ENCODE peak calls at places on chromosomes 4 and X, in seven cellular contexts. One of them, this sample, is unnamed. For H3K79me2, the result is how much of the 10 kb centered on the place peaks cover.

GRCh38 chr4:2907706-2908293 is 55.4 kb downstream of the NOP14 start:
- DNase-seq in neural progenitor cell: no peak
- DNase-seq in MM.1S: no peak
- DNase-seq in PC-3: peak
- DNase-seq in HCT116: no peak
- DNase-seq in hepatocyte: peak
- DNase-seq in GM23338: no peak
- DNase-seq in this sample: no peak

GRCh38 chrX:135437867-135438733 is 16.4 kb downstream of the SMIM10L2A start:
- DNase-seq in neural progenitor cell: no peak
- DNase-seq in MM.1S: no peak
- DNase-seq in PC-3: peak
- DNase-seq in HCT116: no peak
- DNase-seq in hepatocyte: no peak
- DNase-seq in GM23338: peak
- DNase-seq in this sample: no peak

GRCh38 chr4:11252149-11252548 is 176.5 kb downstream of the HS3ST1 start:
- DNase-seq in neural progenitor cell: peak
- DNase-seq in MM.1S: no peak
- DNase-seq in PC-3: no peak
- DNase-seq in HCT116: no peak
- DNase-seq in hepatocyte: no peak
- DNase-seq in GM23338: peak
- DNase-seq in this sample: no peak

GRCh38 chr4:3511187-3511586 is 21.0 kb downstream of the LRPAP1 start:
- DNase-seq in neural progenitor cell: no peak
- DNase-seq in MM.1S: no peak
- DNase-seq in PC-3: no peak
- DNase-seq in HCT116: no peak
- DNase-seq in hepatocyte: no peak
- DNase-seq in GM23338: no peak
- DNase-seq in this sample: no peak

GRCh38 chr4:92599044-92599443 is 295.3 kb downstream of the GRID2 start:
- DNase-seq in neural progenitor cell: no peak
- DNase-seq in MM.1S: no peak
- DNase-seq in PC-3: peak
- DNase-seq in HCT116: no peak
- DNase-seq in hepatocyte: no peak
- DNase-seq in GM23338: no peak
- DNase-seq in this sample: no peak

GRCh38 chrX:39367429-39367828 is 566.2 kb downstream of the MID1IP1 start:
- DNase-seq in neural progenitor cell: no peak
- DNase-seq in MM.1S: no peak
- DNase-seq in PC-3: no peak
- DNase-seq in HCT116: no peak
- DNase-seq in hepatocyte: peak
- DNase-seq in GM23338: no peak
- DNase-seq in this sample: no peak

GRCh38 chr4:123248260-123248659 is 148.3 kb upstream of the SPRY1 start:
- DNase-seq in neural progenitor cell: no peak
- DNase-seq in MM.1S: no peak
- DNase-seq in PC-3: no peak
- DNase-seq in HCT116: no peak
- DNase-seq in hepatocyte: no peak
- DNase-seq in GM23338: no peak
- DNase-seq in this sample: peak

GRCh38 chr4:10157478-10158354 is 41.1 kb upstream of the WDR1 start:
- DNase-seq in neural progenitor cell: peak
- DNase-seq in MM.1S: peak
- DNase-seq in PC-3: peak
- DNase-seq in HCT116: peak
- DNase-seq in hepatocyte: peak
- DNase-seq in GM23338: peak
- DNase-seq in this sample: peak

GRCh38 chr4:1021386-1022050 is 10.1 kb downstream of the FGFRL1 start:
- DNase-seq in neural progenitor cell: no peak
- DNase-seq in MM.1S: no peak
- DNase-seq in PC-3: no peak
- DNase-seq in HCT116: no peak
- DNase-seq in hepatocyte: no peak
- DNase-seq in GM23338: no peak
- DNase-seq in this sample: no peak

GRCh38 chr4:77852892-77853495 is 9.6 kb upstream of the MRPL1 start:
- DNase-seq in neural progenitor cell: no peak
- DNase-seq in MM.1S: no peak
- DNase-seq in PC-3: no peak
- DNase-seq in HCT116: no peak
- DNase-seq in hepatocyte: no peak
- DNase-seq in GM23338: no peak
- DNase-seq in this sample: no peak

GRCh38 chrX:94751611-94752010 is 1077.6 kb downstream of the FAM133A start:
- DNase-seq in neural progenitor cell: peak
- DNase-seq in MM.1S: no peak
- DNase-seq in PC-3: no peak
- DNase-seq in HCT116: no peak
- DNase-seq in hepatocyte: no peak
- DNase-seq in GM23338: peak
- DNase-seq in this sample: no peak

GRCh38 chr4:186792994-186793393 is 69.3 kb upstream of the FAT1 start:
- DNase-seq in neural progenitor cell: no peak
- DNase-seq in MM.1S: peak
- DNase-seq in PC-3: no peak
- DNase-seq in HCT116: no peak
- DNase-seq in hepatocyte: no peak
- DNase-seq in GM23338: no peak
- DNase-seq in this sample: peak

GRCh38 chrX:46140272-46140671 is 404.9 kb downstream of the ZNF674 start:
- DNase-seq in neural progenitor cell: no peak
- DNase-seq in MM.1S: no peak
- DNase-seq in PC-3: no peak
- DNase-seq in HCT116: no peak
- DNase-seq in hepatocyte: no peak
- DNase-seq in GM23338: no peak
- DNase-seq in this sample: peak

GRCh38 chr4:52037730-52038108 is 380 bp downstream of the SGCB start:
- DNase-seq in neural progenitor cell: peak
- DNase-seq in MM.1S: peak
- DNase-seq in PC-3: peak
- DNase-seq in HCT116: no peak
- DNase-seq in hepatocyte: no peak
- DNase-seq in GM23338: peak
- DNase-seq in this sample: peak

GRCh38 chrX:118973389-118974087 is 880 bp upstream of the LONRF3 start:
- DNase-seq in neural progenitor cell: peak
- DNase-seq in MM.1S: no peak
- DNase-seq in PC-3: peak
- DNase-seq in HCT116: no peak
- DNase-seq in hepatocyte: no peak
- DNase-seq in GM23338: no peak
- DNase-seq in this sample: peak
- TF ChIP-seq EZH2 in neural progenitor cell: peak
- TF ChIP-seq EZH2 in MM.1S: no peak
- TF ChIP-seq EZH2 in PC-3: no peak
- TF ChIP-seq EZH2 in HCT116: no peak
- TF ChIP-seq EZH2 in hepatocyte: no peak
- TF ChIP-seq EZH2 in GM23338: peak
- TF ChIP-seq EZH2 in this sample: no peak

DNA sequence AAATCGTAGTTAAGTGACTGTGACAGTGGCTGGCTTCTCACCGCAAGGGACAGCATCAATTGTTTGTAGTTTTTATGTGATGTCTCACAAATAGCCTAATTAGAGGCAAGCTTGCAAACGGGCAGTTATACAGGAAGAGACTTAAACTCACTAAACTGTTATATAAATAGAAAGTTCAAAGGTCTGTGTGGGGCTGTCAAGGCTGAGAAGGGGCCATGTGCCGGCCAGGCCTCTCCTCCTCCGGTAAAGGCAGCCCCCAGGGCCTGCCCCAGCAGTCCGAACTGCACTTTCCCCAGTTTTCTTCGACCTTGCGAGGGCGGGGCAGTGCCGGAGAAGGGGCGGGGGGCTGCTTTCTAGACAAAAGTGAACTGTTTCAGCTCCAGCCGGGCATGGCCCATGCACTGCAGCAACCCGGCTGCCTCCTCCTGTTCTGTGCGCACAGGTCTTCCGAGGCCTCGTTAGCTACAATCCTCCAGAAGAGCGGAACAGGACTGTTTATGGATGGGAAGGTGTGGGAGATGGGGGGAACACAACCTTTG is 4.1 kb downstream of the AFF2 start:
- DNase-seq in neural progenitor cell: peak
- DNase-seq in MM.1S: no peak
- DNase-seq in PC-3: no peak
- DNase-seq in HCT116: no peak
- DNase-seq in hepatocyte: no peak
- DNase-seq in GM23338: peak
- DNase-seq in this sample: no peak
- H3K79me2 ChIP-seq in neural progenitor cell: under half
- H3K79me2 ChIP-seq in MM.1S: under half
- H3K79me2 ChIP-seq in PC-3: under half
- H3K79me2 ChIP-seq in HCT116: under half
- H3K79me2 ChIP-seq in hepatocyte: under half
- H3K79me2 ChIP-seq in GM23338: under half
- H3K79me2 ChIP-seq in this sample: under half

DNA sequence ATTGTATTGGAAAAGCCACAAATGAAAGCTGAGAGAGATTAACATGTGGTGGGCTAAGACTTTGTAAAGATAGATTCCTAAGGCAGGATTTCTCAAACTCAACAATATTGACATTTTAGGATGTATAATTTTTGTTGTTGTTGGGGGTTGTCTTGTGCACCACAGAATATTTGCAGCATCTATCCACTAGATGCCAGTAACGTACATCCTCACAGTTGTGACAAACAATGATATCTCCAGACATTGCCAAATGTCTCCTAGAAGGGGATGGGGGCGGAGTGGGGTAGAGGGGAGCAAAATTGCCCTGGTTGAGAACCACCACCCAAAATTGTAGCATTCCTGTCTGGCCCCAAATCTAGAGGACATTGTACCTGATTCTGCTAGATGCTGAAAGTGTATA is 14.7 kb upstream of the CBR4 start:
- DNase-seq in neural progenitor cell: peak
- DNase-seq in MM.1S: peak
- DNase-seq in PC-3: peak
- DNase-seq in HCT116: peak
- DNase-seq in hepatocyte: peak
- DNase-seq in GM23338: peak
- DNase-seq in this sample: peak
- TF ChIP-seq EZH2phosphoT487 in neural progenitor cell: no peak
- TF ChIP-seq EZH2phosphoT487 in MM.1S: no peak
- TF ChIP-seq EZH2phosphoT487 in PC-3: no peak
- TF ChIP-seq EZH2phosphoT487 in HCT116: no peak
- TF ChIP-seq EZH2phosphoT487 in hepatocyte: no peak
- TF ChIP-seq EZH2phosphoT487 in GM23338: no peak
- TF ChIP-seq EZH2phosphoT487 in this sample: no peak

DNA sequence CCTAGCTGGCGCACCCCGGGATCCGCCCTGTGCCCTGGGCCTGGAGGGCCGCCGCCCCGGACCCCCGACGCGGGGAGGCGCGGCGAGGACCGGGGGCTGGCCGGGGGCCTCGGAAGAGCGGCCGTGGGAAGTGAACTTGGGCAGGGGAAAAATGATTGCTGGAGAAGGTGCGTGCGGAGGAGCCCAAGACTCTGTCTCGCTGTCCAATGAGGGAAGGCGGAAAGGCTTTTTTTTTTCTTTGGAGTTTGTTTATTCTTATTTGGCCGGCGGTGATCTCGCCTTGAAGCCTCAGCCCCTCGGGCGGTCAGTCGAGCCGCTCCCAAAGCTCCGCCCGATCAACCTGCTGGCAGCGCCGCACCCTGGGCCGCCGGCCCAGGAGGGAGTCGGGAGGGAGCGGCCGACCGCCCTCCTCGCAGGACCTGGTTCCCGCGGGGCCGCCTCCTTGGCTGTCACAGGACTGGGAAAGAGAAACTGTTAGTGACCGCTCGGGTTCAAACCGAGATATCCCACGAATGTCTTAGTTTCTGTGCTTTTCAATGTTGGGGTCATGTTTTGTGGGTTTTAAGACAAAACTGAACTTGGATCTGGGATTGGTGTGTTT is 2.5 kb downstream of the CPEB2 start:
- DNase-seq in neural progenitor cell: peak
- DNase-seq in MM.1S: peak
- DNase-seq in PC-3: peak
- DNase-seq in HCT116: no peak
- DNase-seq in hepatocyte: peak
- DNase-seq in GM23338: peak
- DNase-seq in this sample: peak
- TF ChIP-seq EZH2 in neural progenitor cell: peak
- TF ChIP-seq EZH2 in MM.1S: no peak
- TF ChIP-seq EZH2 in PC-3: no peak
- TF ChIP-seq EZH2 in HCT116: no peak
- TF ChIP-seq EZH2 in hepatocyte: no peak
- TF ChIP-seq EZH2 in GM23338: no peak
- TF ChIP-seq EZH2 in this sample: no peak

DNA sequence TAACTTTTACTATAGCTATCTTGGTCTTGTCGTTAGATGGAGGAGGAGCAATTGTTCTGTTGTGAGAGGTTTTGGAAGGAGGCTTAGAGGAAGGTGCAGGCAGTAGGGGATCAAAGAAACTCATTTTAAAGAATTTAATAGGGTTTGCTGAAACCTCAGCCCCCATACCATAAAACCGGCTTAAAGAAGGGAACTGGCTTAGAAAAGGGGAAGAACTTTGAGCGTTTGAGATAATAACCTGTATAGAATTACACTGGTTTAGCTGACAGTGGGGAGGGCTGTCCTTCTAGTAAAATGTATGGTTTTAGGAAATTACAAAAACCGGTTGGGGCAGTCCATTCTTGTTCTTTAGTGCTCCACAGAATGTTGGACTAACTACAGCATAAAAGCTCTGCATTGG is 128.1 kb downstream of the KDM6A start:
- DNase-seq in neural progenitor cell: no peak
- DNase-seq in MM.1S: no peak
- DNase-seq in PC-3: peak
- DNase-seq in HCT116: no peak
- DNase-seq in hepatocyte: no peak
- DNase-seq in GM23338: no peak
- DNase-seq in this sample: no peak
- H3K79me2 ChIP-seq in neural progenitor cell: half or more
- H3K79me2 ChIP-seq in MM.1S: half or more
- H3K79me2 ChIP-seq in PC-3: half or more
- H3K79me2 ChIP-seq in HCT116: under half
- H3K79me2 ChIP-seq in hepatocyte: half or more
- H3K79me2 ChIP-seq in GM23338: half or more
- H3K79me2 ChIP-seq in this sample: half or more

GRCh38 chr4:27568236-27568951 is 707.8 kb downstream of the STIM2 start:
- DNase-seq in neural progenitor cell: no peak
- DNase-seq in MM.1S: no peak
- DNase-seq in PC-3: peak
- DNase-seq in HCT116: peak
- DNase-seq in hepatocyte: no peak
- DNase-seq in GM23338: no peak
- DNase-seq in this sample: no peak
- TF ChIP-seq EZH2phosphoT487 in neural progenitor cell: no peak
- TF ChIP-seq EZH2phosphoT487 in MM.1S: no peak
- TF ChIP-seq EZH2phosphoT487 in PC-3: no peak
- TF ChIP-seq EZH2phosphoT487 in HCT116: no peak
- TF ChIP-seq EZH2phosphoT487 in hepatocyte: no peak
- TF ChIP-seq EZH2phosphoT487 in GM23338: no peak
- TF ChIP-seq EZH2phosphoT487 in this sample: no peak